ENCODE peak calls at places on chromosome 17, in five cellular contexts. Q is heart right ventricle; F is CD8-positive, alpha-beta memory T cell; I is lower leg skin; R is GM12878. B is an unnamed sample.

GRCh38 chr17:78746263-78746948 is 35.7 kb downstream of the CYTH1 start:
- DNase-seq in I (no peak), Q (no peak), R (no peak), F (no peak), B (no peak)

GRCh38 chr17:40433551-40434384 is 9.5 kb upstream of the IGFBP4 start:
- DNase-seq in Q (no peak), R (no peak), F (no peak), I (no peak), B (no peak)

GRCh38 chr17:13031718-13032350 is 14.0 kb upstream of the ELAC2 start:
- DNase-seq in F (peak; percentile 52), Q (peak; percentile 22), R (no peak), I (peak; percentile 25), B (peak; percentile 54)

GRCh38 chr17:2948721-2949468 is 114.5 kb downstream of the OR1D5 start:
- DNase-seq in R (no peak), Q (no peak), I (no peak), F (no peak), B (no peak)

GRCh38 chr17:52297230-52298010 is 138.9 kb upstream of the CA10 start:
- DNase-seq in R (no peak), I (no peak), F (no peak), Q (no peak), B (peak; percentile 18)

GRCh38 chr17:37090941-37091340 is 142.2 kb downstream of the AATF start:
- DNase-seq in F (no peak), Q (no peak), R (no peak), I (no peak), B (no peak)

GRCh38 chr17:55411463-55411855 is 10.2 kb downstream of the MMD start:
- DNase-seq in Q (no peak), F (no peak), I (no peak), R (no peak), B (no peak)

GRCh38 chr17:39045948-39046679 is 78.9 kb upstream of the FBXO47 start:
- DNase-seq in R (no peak), F (no peak), Q (no peak), I (no peak), B (no peak)

GRCh38 chr17:66542183-66542966 is 240.0 kb downstream of the PRKCA start:
- DNase-seq in I (no peak), Q (no peak), R (peak; percentile 62), F (no peak), B (peak; percentile 99)

GRCh38 chr17:11506635-11507034 is 91.6 kb upstream of the DNAH9 start:
- DNase-seq in I (no peak), R (no peak), F (no peak), Q (no peak), B (peak; percentile 41)

GRCh38 chr17:73973881-73974409 is 229.5 kb upstream of the RPL38 start:
- DNase-seq in R (no peak), Q (peak; percentile 49), I (no peak), F (no peak), B (no peak)

GRCh38 chr17:43740541-43740940 is 18.1 kb downstream of the SOST start:
- DNase-seq in R (no peak), Q (no peak), F (no peak), I (no peak), B (no peak)

GRCh38 chr17:37781451-37781850 is 36.6 kb upstream of the HNF1B start:
- DNase-seq in F (no peak), Q (no peak), R (no peak), I (no peak), B (no peak)

GRCh38 chr17:13833921-13834320 is 232.2 kb upstream of the HS3ST3A1 start:
- DNase-seq in F (no peak), Q (no peak), I (no peak), R (no peak), B (no peak)

GRCh38 chr17:26818736-26819135 is 475.2 kb upstream of the WSB1 start:
- DNase-seq in R (no peak), I (no peak), F (no peak), Q (no peak), B (peak; percentile 10)

GRCh38 chr17:58412910-58413630 is 4.3 kb downstream of the RNF43 start:
- DNase-seq in I (no peak), Q (no peak), R (no peak), F (no peak), B (peak; percentile 51)

GRCh38 chr17:44005865-44006580 is 1.6 kb downstream of the NAGS start:
- DNase-seq in F (peak; percentile 62), Q (no peak), R (no peak), I (no peak), B (no peak)

GRCh38 chr17:2064980-2065785 is 10.3 kb downstream of the HIC1 start:
- DNase-seq in I (no peak), Q (no peak), R (no peak), F (peak; percentile 72), B (peak; percentile 63)

GRCh38 chr17:63361182-63361581 is 84.9 kb downstream of the CYB561 start:
- DNase-seq in R (no peak), I (no peak), F (no peak), Q (no peak), B (no peak)

GRCh38 chr17:28551421-28552186 is 820 bp downstream of the UNC119 start:
- DNase-seq in I (no peak), F (no peak), R (no peak), Q (no peak), B (no peak)

GRCh38 chr17:63002625-63003024 is 36.6 kb downstream of the TANC2 start:
- DNase-seq in I (no peak), F (no peak), Q (no peak), R (no peak), B (no peak)

GRCh38 chr17:362721-363120 is 10.1 kb upstream of the RPH3AL start:
- DNase-seq in F (no peak), I (no peak), Q (no peak), R (no peak), B (no peak)

GRCh38 chr17:358491-359133 is 6.0 kb upstream of the RPH3AL start:
- DNase-seq in Q (no peak), R (no peak), F (no peak), I (no peak), B (no peak)

GRCh38 chr17:357634-358033 is 5.0 kb upstream of the RPH3AL start:
- DNase-seq in F (no peak), I (no peak), R (no peak), Q (no peak), B (no peak)

GRCh38 chr17:356671-357434 is 4.2 kb upstream of the RPH3AL start:
- DNase-seq in I (no peak), F (no peak), R (no peak), Q (no peak), B (no peak)

DNA sequence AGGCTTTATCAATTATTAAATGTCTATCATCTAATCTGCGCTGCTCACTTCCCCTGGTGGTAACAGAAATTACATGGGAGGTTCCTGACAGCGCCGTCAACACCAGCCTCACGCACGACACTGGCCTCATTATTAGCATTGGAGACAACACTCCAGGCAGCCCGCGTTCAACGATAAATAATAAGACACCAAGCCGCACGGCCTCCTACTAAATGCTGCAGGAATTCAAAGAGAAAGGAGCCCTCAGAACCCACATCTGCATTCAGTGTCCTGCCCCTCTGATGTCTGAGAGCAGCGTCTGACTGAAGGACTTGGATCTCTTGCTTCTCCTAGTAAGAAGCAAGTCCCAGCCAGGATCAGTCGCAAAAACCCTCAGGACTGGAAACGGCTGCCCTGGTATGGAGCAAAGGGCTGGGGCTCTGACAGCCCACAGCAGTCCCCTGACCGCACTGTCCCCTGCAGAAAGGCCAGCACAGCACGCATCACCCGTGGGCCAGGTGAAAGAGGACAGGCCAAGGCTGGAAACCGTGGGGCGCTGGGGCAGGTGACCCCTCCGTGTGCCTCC is 7.6 kb upstream of the RPH3AL start:
- DNase-seq in I (no peak), F (no peak), R (no peak), Q (no peak), B (no peak)
- H3K4me3 ChIP-seq in I (no peak overlapping the region), F (no peak overlapping the region), R (no peak overlapping the region), Q (no peak overlapping the region), B (no peak overlapping the region)

DNA sequence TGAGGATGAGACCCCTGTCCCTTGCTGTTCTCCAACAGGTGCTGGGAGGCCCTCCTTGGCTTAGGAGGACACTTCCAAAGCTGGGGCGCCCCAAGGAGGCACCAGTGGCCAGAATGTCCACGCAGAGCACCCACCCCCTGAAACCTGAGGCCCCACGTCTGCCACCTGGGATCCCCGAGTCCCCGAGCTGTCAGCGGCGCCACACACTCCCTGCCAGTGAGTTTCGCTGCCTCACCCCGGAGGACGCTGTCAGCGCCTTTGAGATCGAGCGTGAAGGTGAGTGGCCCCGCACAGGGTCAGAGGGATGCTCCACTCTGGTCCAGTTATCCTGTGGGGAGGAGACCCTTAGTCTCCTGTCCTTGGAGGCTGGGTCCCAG is 1.2 kb downstream of the AANAT start:
- DNase-seq in Q (no peak), F (no peak), I (no peak), R (no peak), B (no peak)
- H3K4me3 ChIP-seq in Q (no peak overlapping the region), F (no peak overlapping the region), I (no peak overlapping the region), R (no peak overlapping the region), B (no peak overlapping the region)

GRCh38 chr17:81713556-81714411 is 1.7 kb downstream of the SLC25A10 start:
- DNase-seq in Q (no peak), R (no peak), F (peak; percentile 47), I (no peak), B (no peak)

GRCh38 chr17:81715107-81715871 is 3.2 kb downstream of the SLC25A10 start:
- DNase-seq in Q (no peak), I (no peak), F (no peak), R (no peak), B (no peak)

GRCh38 chr17:81715872-81716673 is 4.0 kb downstream of the SLC25A10 start:
- DNase-seq in R (no peak), Q (no peak), I (no peak), F (no peak), B (no peak)

GRCh38 chr17:81713004-81713555 is 996 bp downstream of the SLC25A10 start:
- DNase-seq in I (no peak), R (no peak), Q (no peak), F (peak; percentile 46), B (no peak)

GRCh38 chr17:81714412-81715106 is 2.5 kb downstream of the SLC25A10 start:
- DNase-seq in Q (no peak), F (no peak), R (no peak), I (no peak), B (no peak)
- H3K4me3 ChIP-seq in Q (no peak overlapping the region), F (no peak overlapping the region), R (no peak overlapping the region), I (no peak overlapping the region), B (no peak overlapping the region)

DNA sequence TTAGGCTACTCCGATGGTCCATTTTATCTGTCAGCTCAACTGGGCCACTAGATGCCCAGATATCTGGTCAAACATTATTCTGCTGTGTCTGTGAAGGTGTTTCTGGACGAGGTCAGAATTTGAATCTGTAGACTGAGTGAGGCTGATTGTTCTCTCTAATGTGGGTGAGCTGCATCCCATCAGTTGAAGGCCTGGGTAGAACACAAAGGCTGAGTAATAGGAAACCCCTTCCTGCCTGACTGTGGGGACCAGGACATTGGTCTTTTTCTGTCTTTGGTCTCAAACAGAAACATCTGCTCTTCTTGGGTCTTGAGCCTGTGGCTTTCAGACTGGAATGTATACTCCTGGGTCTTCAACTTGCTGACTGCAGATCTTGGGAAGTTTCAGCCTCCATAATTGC is 19.5 kb upstream of the LRRC75A start:
- DNase-seq in Q (no peak), F (no peak), I (no peak), R (no peak), B (no peak)
- H3K4me3 ChIP-seq in Q (no peak overlapping the region), F (no peak overlapping the region), I (no peak overlapping the region), R (no peak overlapping the region), B (no peak overlapping the region)

B was measured in Jurkat, Clone E6-1.